ENCODE peak calls at places on chromosomes 7 and 10, in seven cellular contexts. F is right atrium auricular region, Y is left ventricle myocardium inferior, K is left lung, G is A549, D is stomach, A is tibial artery. U is an unnamed sample. For H3K4me1 and H3K9me3, the result is how much of the 10 kb centered on the place peaks cover.

GRCh38 chr7:12719141-12719919 is 31.9 kb downstream of the ARL4A start:
- DNase-seq in F (no peak), Y (no peak), K (no peak), G (peak), D (no peak), A (no peak), U (no peak)

GRCh38 chr10:124299726-124300125 is 119.0 kb downstream of the OAT start:
- DNase-seq in F (no peak), Y (no peak), K (no peak), G (no peak), D (no peak), A (peak), U (no peak)

GRCh38 chr10:24114561-24114960 is 94.4 kb upstream of the KIAA1217 start:
- DNase-seq in F (no peak), Y (no peak), K (no peak), G (no peak), D (no peak), A (no peak), U (no peak)

GRCh38 chr7:70838292-70838907 is 293.5 kb upstream of the GALNT17 start:
- DNase-seq in F (no peak), Y (no peak), K (no peak), G (no peak), D (no peak), A (no peak), U (no peak)

GRCh38 chr7:129188892-129189660 is 643 bp downstream of the SMO start:
- DNase-seq in F (no peak), Y (no peak), K (no peak), G (peak), D (no peak), A (no peak), U (no peak)

GRCh38 chr10:70053212-70053895 is 708 bp downstream of the MACROH2A2 start:
- DNase-seq in F (no peak), Y (peak), K (no peak), G (no peak), D (no peak), A (no peak), U (no peak)

GRCh38 chr10:115118346-115118745 is 25.2 kb downstream of the ATRNL1 start:
- DNase-seq in F (no peak), Y (no peak), K (no peak), G (no peak), D (no peak), A (no peak), U (no peak)

GRCh38 chr7:44796034-44796503 is 412 bp upstream of the PPIA start:
- DNase-seq in F (no peak), Y (no peak), K (no peak), G (peak), D (no peak), A (no peak), U (no peak)

GRCh38 chr7:1721047-1721687 is 51.1 kb downstream of the ELFN1 start:
- DNase-seq in F (no peak), Y (no peak), K (no peak), G (no peak), D (no peak), A (no peak), U (no peak)

GRCh38 chr10:69472544-69472943 is 21.3 kb downstream of the TSPAN15 start:
- DNase-seq in F (no peak), Y (no peak), K (no peak), G (no peak), D (no peak), A (no peak), U (no peak)

GRCh38 chr7:32206987-32207386 is 136.8 kb upstream of the PDE1C start:
- DNase-seq in F (no peak), Y (peak), K (no peak), G (peak), D (no peak), A (no peak), U (no peak)

DNA sequence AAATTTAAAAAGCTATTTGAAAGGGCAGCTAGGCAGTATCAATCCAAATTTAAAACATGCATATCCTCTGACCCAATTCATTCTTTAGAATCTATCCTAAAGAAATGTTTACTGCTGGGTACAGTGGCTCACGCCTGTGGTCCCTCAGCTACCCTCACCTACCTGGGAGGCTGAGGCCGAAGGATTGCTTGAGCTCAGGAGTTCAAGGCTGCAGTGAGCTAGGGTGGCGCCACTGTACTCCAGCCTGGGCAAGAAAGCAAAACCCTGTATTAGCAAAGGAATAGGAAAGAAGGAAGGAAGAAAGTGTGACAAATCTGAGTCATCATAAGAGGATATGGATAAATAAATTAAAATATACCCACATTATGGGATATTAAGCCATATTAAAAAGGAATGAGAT is 36.3 kb downstream of the C7orf33 start:
- DNase-seq in F (no peak), Y (no peak), K (no peak), G (no peak), D (no peak), A (no peak), U (no peak)
- H3K4me1 ChIP-seq in F (under half), Y (under half), K (under half), G (under half), D (under half), A (under half), U (under half)

DNA sequence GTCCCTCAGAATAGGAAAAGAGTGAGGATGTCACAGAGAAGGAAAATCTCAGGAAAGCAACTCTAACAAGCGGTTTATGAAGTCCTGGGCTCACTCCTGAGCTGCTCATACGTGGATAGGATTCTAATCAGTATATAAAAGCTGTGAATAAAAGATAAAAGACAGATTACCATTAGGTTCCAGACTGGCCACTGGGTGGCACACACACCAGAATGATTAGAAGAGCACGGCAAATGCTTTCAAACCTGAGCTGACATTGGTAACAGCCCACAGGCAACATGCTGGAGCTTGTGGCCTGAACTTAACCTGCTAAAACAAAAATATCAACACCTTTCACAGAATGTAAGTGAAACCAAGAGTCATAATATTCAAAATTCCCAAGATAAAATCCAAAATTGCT is 370.8 kb downstream of the GRID1 start:
- DNase-seq in F (no peak), Y (no peak), K (no peak), G (peak), D (peak), A (no peak), U (no peak)
- TF ChIP-seq CTCF in F (no peak), Y (peak), K (no peak), G (peak), D (no peak), A (no peak), U (peak)

GRCh38 chr10:107553470-107553869 is 389.0 kb upstream of the SORCS1 start:
- DNase-seq in F (no peak), Y (no peak), K (no peak), G (no peak), D (no peak), A (no peak), U (no peak)
- H3K9me3 ChIP-seq in F (under half), Y (under half), K (under half), G (under half), D (under half), A (under half), U (under half)

GRCh38 chr7:131106681-131107342 is 220.9 kb upstream of the MKLN1 start:
- DNase-seq in F (peak), Y (peak), K (peak), G (no peak), D (peak), A (peak), U (peak)
- H3K4me1 ChIP-seq in F (half or more), Y (half or more), K (half or more), G (under half), D (under half), A (under half), U (under half)

DNA sequence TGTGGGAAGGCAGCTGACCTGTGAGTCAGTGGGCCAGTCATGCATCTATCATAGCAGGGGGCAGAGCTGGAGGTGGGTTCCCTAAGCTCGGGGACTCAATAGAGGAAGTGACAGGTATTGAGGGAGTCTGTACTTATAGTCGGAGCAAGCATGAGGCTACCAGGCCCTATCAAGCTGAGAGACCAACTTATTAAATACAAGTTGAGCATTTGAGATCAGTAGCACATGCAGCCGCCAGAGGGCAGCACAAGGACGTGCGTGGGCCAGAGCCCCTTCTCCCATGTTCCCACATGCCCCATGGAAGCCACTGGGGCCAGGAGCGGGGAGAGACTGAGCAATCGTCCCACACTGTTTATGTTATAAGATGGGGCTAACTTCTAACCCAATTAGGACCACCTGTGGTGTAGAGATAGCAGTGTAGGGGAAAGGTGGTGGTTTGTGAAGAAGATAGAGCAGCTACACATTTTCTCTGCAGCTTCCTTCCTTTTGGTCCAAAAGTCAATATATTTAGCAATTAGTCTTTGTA is 13.0 kb upstream of the STK31 start:
- DNase-seq in F (no peak), Y (peak), K (no peak), G (peak), D (peak), A (peak), U (no peak)
- TF ChIP-seq CTCF in F (peak), Y (peak), K (peak), G (peak), D (peak), A (peak), U (peak)

DNA sequence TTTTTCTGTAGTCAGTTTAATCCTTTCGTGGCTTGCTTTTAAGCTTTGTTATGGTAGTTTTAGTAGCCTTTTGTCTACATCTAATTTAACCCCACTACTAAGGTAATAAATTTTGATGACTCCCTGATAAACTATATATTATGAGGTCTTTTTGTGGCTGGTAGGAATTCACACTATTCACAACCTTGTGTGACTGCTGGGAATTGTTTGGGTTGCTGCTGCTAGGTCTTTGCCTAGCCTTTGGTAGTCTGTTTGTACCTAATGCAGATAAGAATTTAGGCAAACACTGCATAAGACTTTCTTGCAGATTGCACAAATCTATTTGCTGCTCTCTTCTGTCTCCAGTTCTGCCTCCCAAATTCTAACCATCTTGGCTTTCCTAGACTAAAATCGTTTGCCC is 58.3 kb downstream of the SHOC2 start:
- DNase-seq in F (no peak), Y (no peak), K (no peak), G (no peak), D (no peak), A (no peak), U (no peak)
- H3K9me3 ChIP-seq in F (under half), Y (under half), K (under half), G (under half), D (under half), A (under half), U (under half)

U was measured in RWPE2.